ENCODE peak calls at places on chromosomes 13 and 19, in five cellular contexts. S is endodermal cell, C is lung, I is GM23338, N is astrocyte. V is an unnamed sample.
A peak's percentile ranks its signal among the peaks of the same experiment; 100 is the strongest.

GRCh38 chr19:10086904-10087256 is 763 bp downstream of the SHFL start:
- DNase-seq in C (no peak), I (no peak), N (no peak), S (no peak), V (no peak)

GRCh38 chr19:40663712-40664692 is 26.4 kb downstream of the NUMBL start:
- DNase-seq in C (no peak), I (no peak), N (peak; percentile 44), S (no peak), V (no peak)

GRCh38 chr19:16376241-16376640 is 51.6 kb downstream of the KLF2 start:
- DNase-seq in C (no peak), N (no peak), I (no peak), S (no peak), V (no peak)

GRCh38 chr19:40370997-40371801 is 18.8 kb downstream of the HIPK4 start:
- DNase-seq in S (no peak), N (no peak), I (no peak), C (no peak), V (no peak)

GRCh38 chr19:6828698-6829633 is 56.5 kb downstream of the VAV1 start:
- DNase-seq in S (peak; percentile 97), I (peak; percentile 83), C (no peak), N (no peak), V (no peak)

GRCh38 chr13:52975969-52976368 is 52.6 kb upstream of the OLFM4 start:
- DNase-seq in C (no peak), N (no peak), I (no peak), S (no peak), V (no peak)

GRCh38 chr13:42116225-42116624 is 67.8 kb downstream of the DGKH start:
- DNase-seq in N (no peak), S (no peak), C (no peak), I (no peak), V (no peak)

GRCh38 chr19:18167975-18168645 is 5.5 kb upstream of the IFI30 start:
- DNase-seq in S (peak; percentile 84), N (no peak), C (no peak), I (peak; percentile 78), V (no peak)

GRCh38 chr19:38721977-38722773 is 22.1 kb downstream of the CAPN12 start:
- DNase-seq in C (no peak), N (no peak), I (no peak), S (no peak), V (peak; percentile 55)

GRCh38 chr13:50713849-50714248 is 129.6 kb downstream of the DLEU7 start:
- DNase-seq in N (peak; percentile 98), S (no peak), I (no peak), C (no peak), V (no peak)

GRCh38 chr13:87172166-87172825 is 498.9 kb upstream of the SLITRK5 start:
- DNase-seq in C (no peak), N (peak; percentile 0), S (peak; percentile 53), I (no peak), V (no peak)

GRCh38 chr13:45325806-45326205 is 15.2 kb downstream of the TPT1 start:
- DNase-seq in N (peak; percentile 88), S (no peak), C (no peak), I (no peak), V (no peak)

GRCh38 chr19:41327076-41327475 is 17.1 kb downstream of the CCDC97 start:
- DNase-seq in I (no peak), N (no peak), S (peak; percentile 54), C (no peak), V (no peak)

GRCh38 chr19:51808333-51808986 is 13.5 kb downstream of the FPR3 start:
- DNase-seq in C (no peak), N (no peak), I (no peak), S (no peak), V (no peak)

GRCh38 chr19:35272122-35272715 is 3.5 kb downstream of the USF2 start:
- DNase-seq in S (no peak), N (no peak), I (no peak), C (no peak), V (no peak)

GRCh38 chr19:7191946-7192691 is 102.1 kb downstream of the INSR start:
- DNase-seq in N (no peak), C (no peak), I (no peak), S (no peak), V (no peak)

GRCh38 chr13:32048816-32049215 is 17.2 kb downstream of the FRY start:
- DNase-seq in S (no peak), I (no peak), C (no peak), N (no peak), V (no peak)

GRCh38 chr13:48579167-48579918 is 46.5 kb upstream of the RCBTB2 start:
- DNase-seq in S (no peak), N (no peak), I (no peak), C (no peak), V (no peak)

GRCh38 chr13:93260591-93260990 is 34.0 kb downstream of the GPC6 start:
- DNase-seq in S (no peak), C (no peak), N (peak; percentile 41), I (no peak), V (no peak)

GRCh38 chr13:43191561-43191960 is 168.2 kb downstream of the DNAJC15 start:
- DNase-seq in S (no peak), N (no peak), C (no peak), I (no peak), V (no peak)

GRCh38 chr13:79679334-79679733 is 198.4 kb downstream of the NDFIP2 start:
- DNase-seq in I (peak; percentile 93), C (peak; percentile 76), S (peak; percentile 90), N (peak; percentile 39), V (peak; percentile 51)

GRCh38 chr13:59437902-59438301 is 725.8 kb downstream of the DIAPH3 start:
- DNase-seq in I (peak; percentile 24), C (no peak), S (no peak), N (no peak), V (no peak)

GRCh38 chr19:18771328-18772242 is 19.5 kb downstream of the COMP start:
- DNase-seq in S (peak; percentile 80), N (no peak), I (peak; percentile 70), C (no peak), V (no peak)

GRCh38 chr19:55340144-55340783 is 588 bp downstream of the KMT5C start:
- DNase-seq in C (no peak), S (peak; percentile 78), N (no peak), I (no peak), V (peak; percentile 29)

GRCh38 chr19:43316591-43317319 is 36.7 kb upstream of the CD177 start:
- DNase-seq in I (peak; percentile 62), S (peak; percentile 96), N (peak; percentile 10), C (no peak), V (no peak)

GRCh38 chr19:40217921-40218890 is at the start of gene TTC9B:
- DNase-seq in I (peak; percentile 90), N (no peak), C (no peak), S (peak; percentile 89), V (no peak)

DNA sequence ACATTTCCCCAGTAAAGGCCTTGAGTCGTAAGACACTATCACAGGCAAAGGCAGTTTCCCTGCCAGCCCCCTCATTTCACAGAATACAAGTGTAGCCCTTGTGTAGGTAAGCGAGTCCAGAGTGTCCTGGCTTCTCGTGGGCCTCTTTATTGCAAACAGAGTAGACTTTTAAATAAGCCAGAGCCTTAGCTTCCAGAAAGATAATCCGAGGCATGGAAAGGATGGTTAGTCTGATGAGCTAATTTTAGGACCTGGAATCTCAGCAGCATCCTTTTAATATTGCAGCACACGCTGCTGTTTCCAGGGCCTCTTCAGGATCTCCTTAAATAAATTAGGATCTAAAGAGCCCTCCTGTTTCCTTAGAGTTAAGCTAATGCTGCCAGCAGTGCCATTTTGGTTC is 99.2 kb downstream of the RFC3 start:
- DNase-seq in C (no peak), N (no peak), S (no peak), I (no peak), V (no peak)
- TF ChIP-seq CTCF in C (no peak), N (no peak), S (no peak), I (no peak), V (no peak)

DNA sequence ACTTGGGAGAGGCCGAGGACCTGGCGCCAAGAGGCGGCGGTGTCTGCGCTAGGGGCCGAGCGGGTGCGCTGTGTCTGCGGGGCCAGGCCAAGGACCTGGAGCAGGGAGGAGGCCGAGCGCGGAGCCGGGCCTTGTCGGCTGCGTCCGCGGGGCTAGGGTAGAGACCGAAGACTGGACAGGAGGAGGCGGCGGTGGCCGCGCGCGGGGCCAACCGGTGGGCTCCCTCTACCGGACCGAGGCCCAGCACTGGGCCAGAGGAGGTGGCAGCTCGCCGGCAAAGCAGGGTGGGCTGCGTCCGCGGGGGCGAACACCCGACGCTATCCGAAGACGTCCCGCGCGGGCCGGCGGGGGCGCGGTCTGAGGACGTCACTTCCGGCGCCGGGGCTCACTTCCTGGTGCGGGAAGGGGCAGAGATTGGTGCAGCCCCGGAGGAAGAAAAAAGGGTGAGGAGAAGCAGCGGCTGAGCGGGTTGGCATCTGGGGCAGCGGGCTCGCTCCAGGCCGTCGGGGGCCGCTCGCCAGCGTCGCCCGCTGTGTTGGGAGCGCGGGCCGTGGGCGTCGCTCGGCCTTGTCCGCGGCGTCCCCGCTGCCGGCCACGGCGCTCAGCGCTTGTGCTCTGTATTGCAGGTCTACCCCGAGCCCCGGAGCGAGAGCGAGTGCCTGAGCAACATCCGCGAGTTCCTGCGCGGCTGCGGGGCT is 38.3 kb downstream of the ARHGEF7 start:
- DNase-seq in C (peak; percentile 95), N (peak; percentile 86), I (peak; percentile 94), S (peak; percentile 97), V (peak; percentile 91)
- TF ChIP-seq CTCF in C (no peak), N (no peak), I (peak; percentile 27), S (peak; percentile 57), V (peak; percentile 44)

GRCh38 chr19:2624537-2625091 is 77.9 kb downstream of the GNG7 start:
- DNase-seq in I (peak; percentile 67), C (no peak), N (no peak), S (peak; percentile 91), V (no peak)
- TF ChIP-seq CTCF in I (no peak), C (no peak), N (no peak), S (peak; percentile 61), V (peak; percentile 26)

GRCh38 chr19:3898426-3898825 is 17.9 kb downstream of the ATCAY start:
- DNase-seq in S (no peak), C (no peak), N (no peak), I (no peak), V (no peak)

GRCh38 chr19:3899531-3900294 is 19.2 kb downstream of the ATCAY start:
- DNase-seq in S (no peak), C (no peak), N (no peak), I (no peak), V (no peak)

GRCh38 chr19:3897936-3898335 is 17.5 kb downstream of the ATCAY start:
- DNase-seq in C (no peak), I (no peak), N (no peak), S (no peak), V (no peak)

GRCh38 chr19:3893509-3894179 is 13.2 kb downstream of the ATCAY start:
- DNase-seq in N (no peak), C (no peak), I (no peak), S (no peak), V (no peak)

GRCh38 chr19:3895788-3896187 is 15.3 kb downstream of the ATCAY start:
- DNase-seq in I (no peak), N (no peak), S (no peak), C (no peak), V (no peak)
- TF ChIP-seq CTCF in I (no peak), N (no peak), S (no peak), C (no peak), V (no peak)